ENCODE peak calls at places on chromosomes 2 and 18, in seven cellular contexts. A, D, L, F, O, B and M are unnamed samples.

GRCh38 chr2:238021327-238021726 is 39.5 kb upstream of the SCLY start:
- DNase-seq in A (no peak), D (no peak), L (no peak), F (no peak), O (no peak), B (no peak), M (no peak)

GRCh38 chr2:1754046-1754445 is 9.7 kb upstream of the PXDN start:
- DNase-seq in A (peak), D (no peak), L (peak), F (peak), O (no peak), B (no peak), M (no peak)

GRCh38 chr2:105134076-105134475 is 96.2 kb downstream of the MRPS9 start:
- DNase-seq in A (peak), D (no peak), L (no peak), F (no peak), O (peak), B (peak), M (no peak)

GRCh38 chr2:121240436-121240835 is 44.6 kb downstream of the TFCP2L1 start:
- DNase-seq in A (no peak), D (no peak), L (no peak), F (no peak), O (no peak), B (no peak), M (no peak)

GRCh38 chr2:175439416-175439815 is 257.9 kb upstream of the ATP5MC3 start:
- DNase-seq in A (no peak), D (no peak), L (no peak), F (no peak), O (peak), B (no peak), M (no peak)

GRCh38 chr2:220837226-220837625 is 734.9 kb downstream of the EPHA4 start:
- DNase-seq in A (no peak), D (no peak), L (no peak), F (peak), O (no peak), B (no peak), M (no peak)

GRCh38 chr2:240254337-240255164 is 114.1 kb upstream of the OTOS start:
- DNase-seq in A (peak), D (no peak), L (no peak), F (peak), O (no peak), B (no peak), M (no peak)

GRCh38 chr2:68371581-68371980 is 6.5 kb downstream of the PLEK start:
- DNase-seq in A (no peak), D (no peak), L (no peak), F (no peak), O (no peak), B (no peak), M (no peak)

GRCh38 chr2:180698668-180699067 is 281.7 kb upstream of the UBE2E3 start:
- DNase-seq in A (no peak), D (no peak), L (no peak), F (no peak), O (no peak), B (no peak), M (no peak)

GRCh38 chr2:180696005-180696404 is 284.4 kb upstream of the UBE2E3 start:
- DNase-seq in A (no peak), D (no peak), L (no peak), F (no peak), O (no peak), B (no peak), M (no peak)

GRCh38 chr2:180692322-180692721 is 288.1 kb upstream of the UBE2E3 start:
- DNase-seq in A (no peak), D (peak), L (no peak), F (no peak), O (no peak), B (no peak), M (no peak)

GRCh38 chr2:180695570-180695969 is 284.8 kb upstream of the UBE2E3 start:
- DNase-seq in A (no peak), D (no peak), L (no peak), F (no peak), O (no peak), B (no peak), M (no peak)

GRCh38 chr2:180694445-180695421 is 285.7 kb upstream of the UBE2E3 start:
- DNase-seq in A (no peak), D (no peak), L (no peak), F (no peak), O (no peak), B (peak), M (no peak)
- H3K4me3 ChIP-seq in A (peak), D (no peak), L (no peak), F (no peak), O (no peak), B (peak), M (no peak)

DNA sequence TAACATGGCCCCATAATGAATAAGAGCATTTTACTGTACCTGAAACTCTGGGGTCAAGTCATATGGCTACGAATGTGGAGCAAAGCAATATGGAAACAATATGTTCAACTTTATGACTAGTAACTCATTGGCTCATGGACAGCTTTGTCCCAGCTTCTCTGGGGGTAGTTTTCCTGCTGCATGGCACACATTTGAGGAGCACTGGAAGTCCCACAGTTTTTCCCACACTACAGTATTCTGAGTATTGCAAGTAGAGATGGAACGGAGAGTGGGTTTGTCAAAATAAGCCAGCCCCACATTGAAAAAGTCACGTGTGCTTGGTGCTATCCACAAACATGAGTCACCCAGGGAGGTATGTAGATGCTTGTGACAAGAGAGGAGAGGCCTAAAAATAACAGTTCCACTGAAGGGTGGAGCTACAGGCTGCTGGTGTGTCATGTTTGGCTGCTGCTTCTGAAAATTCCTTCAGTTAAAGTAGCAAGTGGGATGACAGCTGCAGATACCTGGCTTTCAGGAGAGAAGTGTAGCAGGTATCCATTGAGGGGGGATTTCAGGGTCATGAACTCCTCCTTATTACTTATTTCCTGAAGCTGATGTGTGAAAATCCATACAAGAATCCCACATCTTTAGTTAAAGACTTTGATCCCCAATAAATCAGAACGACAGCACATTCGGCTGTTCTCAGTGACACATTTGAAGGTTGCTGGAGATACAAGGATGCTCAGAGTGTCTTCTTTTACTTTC is 48.3 kb upstream of the CTAGE1 start:
- DNase-seq in A (peak), D (peak), L (peak), F (no peak), O (peak), B (peak), M (peak)
- H3K4me3 ChIP-seq in A (peak), D (no peak), L (no peak), F (no peak), O (no peak), B (peak), M (no peak)

GRCh38 chr2:24010477-24011277 is 792 bp downstream of the MFSD2B start:
- DNase-seq in A (no peak), D (no peak), L (no peak), F (peak), O (no peak), B (no peak), M (no peak)
- H3K4me3 ChIP-seq in A (peak), D (peak), L (no peak), F (peak), O (no peak), B (peak), M (peak)

DNA sequence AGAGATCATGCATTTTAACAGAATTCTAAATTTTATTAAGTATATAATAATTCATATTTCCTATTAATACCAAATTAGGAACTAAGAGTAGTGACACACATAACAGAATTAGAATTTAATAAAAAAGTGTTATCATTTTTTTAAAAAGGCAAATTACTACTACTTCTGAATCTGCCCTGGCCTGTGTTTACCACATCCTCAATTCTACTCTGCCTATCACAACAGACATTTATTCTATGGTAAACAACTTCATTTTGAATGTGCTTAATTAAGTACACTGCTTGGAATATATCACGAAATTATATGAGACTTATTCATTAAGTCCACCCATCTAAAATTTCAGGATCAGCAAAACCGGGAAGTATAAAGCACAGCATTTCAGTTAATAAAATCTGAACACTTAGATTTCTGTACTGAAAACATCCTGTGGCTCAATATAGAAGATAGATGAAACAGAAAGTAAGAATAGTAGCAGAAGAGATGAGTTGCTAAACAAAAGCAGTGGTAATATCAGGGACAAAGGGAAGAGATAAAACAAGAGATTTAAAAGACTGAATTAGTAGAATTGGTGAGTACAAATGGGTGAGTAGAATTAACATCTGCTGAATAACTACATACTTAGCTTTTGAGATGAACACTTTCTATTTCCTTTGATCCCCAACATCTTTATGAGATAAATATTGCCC is 3.7 kb downstream of the SMC6 start:
- DNase-seq in A (no peak), D (no peak), L (no peak), F (no peak), O (no peak), B (no peak), M (no peak)
- H3K4me3 ChIP-seq in A (no peak), D (no peak), L (no peak), F (no peak), O (no peak), B (no peak), M (no peak)